ENCODE peak calls at places on chromosome 10, in seven cellular contexts. C is neuronal stem cell, I is neural progenitor cell, R is mesendoderm, A is DND-41, L is IMR-90, P is fibroblast of lung. T is an unnamed sample. For H3K4me1, the result is how much of the 10 kb centered on the place peaks cover.

GRCh38 chr10:108956149-108956548 is 967.2 kb downstream of the XPNPEP1 start:
- DNase-seq in C (no peak), I (no peak), R (no peak), A (no peak), L (no peak), P (peak), T (no peak)

GRCh38 chr10:61992059-61992460 is 90.6 kb downstream of the ARID5B start:
- DNase-seq in C (no peak), I (no peak), R (no peak), A (no peak), L (peak), P (peak), T (no peak)

GRCh38 chr10:46215426-46215825 is 71.4 kb upstream of the ANTXRL start:
- DNase-seq in C (no peak), I (no peak), R (no peak), A (no peak), L (no peak), P (no peak), T (no peak)

GRCh38 chr10:21279217-21279575 is 246.3 kb downstream of the SKIDA1 start:
- DNase-seq in C (no peak), I (no peak), R (peak), A (no peak), L (no peak), P (no peak), T (no peak)

GRCh38 chr10:3699896-3700295 is 85.1 kb downstream of the KLF6 start:
- DNase-seq in C (no peak), I (no peak), R (peak), A (no peak), L (no peak), P (no peak), T (no peak)

GRCh38 chr10:85402541-85402940 is 964.1 kb downstream of the GRID1 start:
- DNase-seq in C (no peak), I (no peak), R (no peak), A (no peak), L (no peak), P (no peak), T (peak)

GRCh38 chr10:91705948-91706670 is 73.2 kb upstream of the PPP1R3C start:
- DNase-seq in C (no peak), I (no peak), R (no peak), A (no peak), L (no peak), P (no peak), T (no peak)

GRCh38 chr10:4170633-4171314 is 385.8 kb upstream of the KLF6 start:
- DNase-seq in C (no peak), I (no peak), R (no peak), A (no peak), L (no peak), P (no peak), T (no peak)

GRCh38 chr10:11212686-11213085 is 195.0 kb downstream of the CELF2 start:
- DNase-seq in C (no peak), I (no peak), R (no peak), A (no peak), L (no peak), P (no peak), T (no peak)

DNA sequence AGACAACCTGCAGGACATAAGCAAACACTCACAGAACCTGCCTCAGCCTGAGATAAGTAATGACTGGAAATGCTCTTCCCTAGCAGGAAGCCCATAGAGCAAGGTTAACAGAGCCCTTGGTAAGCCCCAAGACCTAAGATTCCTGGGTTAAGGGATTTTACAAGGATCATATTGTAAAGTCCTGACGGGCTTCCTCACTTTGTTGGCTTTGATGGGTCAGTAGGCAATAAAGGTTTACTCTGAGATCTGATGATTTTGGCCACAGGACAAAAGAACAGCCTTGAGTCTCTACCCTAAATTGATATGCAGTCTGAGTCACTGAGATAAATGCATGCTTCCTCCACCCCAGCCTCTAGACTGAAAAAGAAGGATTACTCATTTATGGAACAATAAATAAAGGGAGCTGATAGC is 270.8 kb downstream of the HTR7 start:
- DNase-seq in C (no peak), I (no peak), R (no peak), A (no peak), L (peak), P (peak), T (no peak)
- H3K4me1 ChIP-seq in C (under half), I (under half), R (under half), A (under half), L (under half), P (under half), T (under half)

GRCh38 chr10:17200885-17201164 is 647 bp downstream of the TRDMT1 start:
- DNase-seq in C (no peak), I (no peak), R (no peak), A (no peak), L (peak), P (peak), T (no peak)

GRCh38 chr10:17202506-17202905 is 1.0 kb upstream of the TRDMT1 start:
- DNase-seq in C (no peak), I (no peak), R (peak), A (no peak), L (no peak), P (no peak), T (no peak)

GRCh38 chr10:17201165-17202013 is at the start of gene TRDMT1:
- DNase-seq in C (peak), I (peak), R (peak), A (peak), L (peak), P (peak), T (no peak)

GRCh38 chr10:17199351-17199804 is 2.1 kb downstream of the TRDMT1 start:
- DNase-seq in C (no peak), I (peak), R (peak), A (no peak), L (peak), P (peak), T (no peak)

GRCh38 chr10:17200035-17200884 is 1.2 kb downstream of the TRDMT1 start:
- DNase-seq in C (no peak), I (no peak), R (no peak), A (no peak), L (no peak), P (no peak), T (no peak)
- H3K9ac ChIP-seq in C (no peak), I (peak), R (no peak), A (peak), L (peak), P (peak), T (peak)

GRCh38 chr10:35420827-35421552 is 84.7 kb downstream of the CCNY start:
- DNase-seq in C (no peak), I (no peak), R (no peak), A (no peak), L (no peak), P (peak), T (no peak)
- H3K4me1 ChIP-seq in C (under half), I (under half), R (under half), A (under half), L (under half), P (under half), T (half or more)

GRCh38 chr10:26699631-26700030 is 2.1 kb downstream of the PDSS1 start:
- DNase-seq in C (no peak), I (no peak), R (no peak), A (no peak), L (no peak), P (no peak), T (no peak)
- H3K9ac ChIP-seq in C (no peak), I (no peak), R (no peak), A (no peak), L (no peak), P (no peak), T (no peak)

DNA sequence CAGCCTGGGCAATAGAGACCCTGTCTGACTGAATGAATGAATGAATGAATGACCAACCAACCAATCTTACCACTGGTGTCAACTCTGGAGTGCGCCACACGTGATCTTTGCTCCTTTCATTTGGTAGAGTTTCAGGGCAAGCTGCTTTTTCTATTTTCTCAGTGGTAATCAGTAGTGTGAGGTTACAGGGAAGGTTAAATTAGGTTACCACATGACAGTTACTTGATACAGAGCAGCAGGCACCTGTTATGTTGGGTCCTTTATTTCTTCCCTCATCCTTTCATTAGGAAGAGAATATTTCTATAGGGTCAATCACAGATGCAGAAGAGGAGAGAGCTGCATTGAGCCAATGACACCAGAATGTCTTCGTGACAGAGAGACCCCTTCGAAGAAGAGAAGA is 167.8 kb downstream of the KIAA1217 start:
- DNase-seq in C (no peak), I (no peak), R (no peak), A (no peak), L (no peak), P (no peak), T (no peak)
- H3K4me1 ChIP-seq in C (under half), I (under half), R (under half), A (under half), L (under half), P (under half), T (under half)

GRCh38 chr10:17066801-17067200 is 62.8 kb downstream of the CUBN start:
- DNase-seq in C (no peak), I (no peak), R (no peak), A (no peak), L (no peak), P (no peak), T (no peak)
- H3K9ac ChIP-seq in C (no peak), I (no peak), R (no peak), A (no peak), L (no peak), P (no peak), T (no peak)

GRCh38 chr10:116996994-116997393 is 8.0 kb downstream of the SHTN1 start:
- DNase-seq in C (no peak), I (no peak), R (no peak), A (no peak), L (no peak), P (no peak), T (no peak)

GRCh38 chr10:116995648-116996047 is 9.3 kb downstream of the SHTN1 start:
- DNase-seq in C (no peak), I (peak), R (peak), A (no peak), L (no peak), P (no peak), T (no peak)

GRCh38 chr10:117000580-117000979 is 4.4 kb downstream of the SHTN1 start:
- DNase-seq in C (no peak), I (no peak), R (peak), A (no peak), L (no peak), P (no peak), T (no peak)

GRCh38 chr10:117001144-117001543 is 3.8 kb downstream of the SHTN1 start:
- DNase-seq in C (no peak), I (no peak), R (no peak), A (no peak), L (no peak), P (no peak), T (no peak)

DNA sequence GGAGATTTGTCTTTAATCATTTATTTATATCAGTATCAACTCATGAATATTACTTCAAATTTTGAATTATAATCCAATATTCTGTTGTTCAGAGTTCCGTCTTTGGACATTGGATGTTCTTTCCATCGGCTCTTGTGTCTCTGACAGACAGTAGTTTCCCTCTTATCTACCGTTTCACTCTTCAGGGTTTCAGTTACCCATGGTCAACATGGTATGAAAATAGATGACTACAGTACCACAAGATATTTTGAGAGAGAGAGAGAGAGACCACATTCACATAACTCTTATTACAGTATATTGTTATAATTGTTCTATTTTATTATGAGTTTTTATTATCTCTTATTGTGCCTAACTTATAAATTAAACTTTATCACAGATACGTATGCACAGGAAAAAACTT is 6.8 kb downstream of the SHTN1 start:
- DNase-seq in C (no peak), I (no peak), R (no peak), A (no peak), L (no peak), P (no peak), T (no peak)
- H3K4me1 ChIP-seq in C (under half), I (under half), R (under half), A (under half), L (under half), P (under half), T (under half)

GRCh38 chr10:103449208-103450144 is 2.7 kb downstream of the CALHM2 start:
- DNase-seq in C (no peak), I (no peak), R (no peak), A (no peak), L (no peak), P (no peak), T (no peak)
- H3K9ac ChIP-seq in C (no peak), I (no peak), R (no peak), A (no peak), L (no peak), P (peak), T (no peak)